ENCODE peak calls at places on chromosome 1, in six cellular contexts. P is H1; J is thoracic aorta; M is GM20000; N is effector CD4-positive, alpha-beta T cell; X is HFF-Myc. I is an unnamed sample.

GRCh38 chr1:14090062-14090461 is 390.1 kb downstream of the PRDM2 start:
- DNase-seq in P (no peak), J (no peak), M (no peak), N (no peak), X (no peak), I (no peak)

GRCh38 chr1:83497563-83497962 is 501.4 kb downstream of the TTLL7 start:
- DNase-seq in P (no peak), J (no peak), M (no peak), N (no peak), X (peak; percentile 31), I (no peak)

GRCh38 chr1:201721131-201722049 is 107.6 kb upstream of the IPO9 start:
- DNase-seq in P (no peak), J (no peak), M (no peak), N (no peak), X (no peak), I (no peak)

GRCh38 chr1:200226268-200226968 is 183.4 kb downstream of the ZNF281 start:
- DNase-seq in P (peak; percentile 33), J (no peak), M (no peak), N (no peak), X (no peak), I (no peak)

GRCh38 chr1:29171089-29171488 is 10.6 kb downstream of the SRSF4 start:
- DNase-seq in P (no peak), J (no peak), M (no peak), N (no peak), X (no peak), I (no peak)

GRCh38 chr1:4029376-4029775 is 129.3 kb upstream of the C1orf174 start:
- DNase-seq in P (no peak), J (no peak), M (no peak), N (no peak), X (no peak), I (no peak)

GRCh38 chr1:113243529-113243928 is 146.8 kb upstream of the MAGI3 start:
- DNase-seq in P (no peak), J (no peak), M (no peak), N (no peak), X (no peak), I (no peak)

GRCh38 chr1:100584761-100585745 is 47.1 kb downstream of the GPR88 start:
- DNase-seq in P (no peak), J (no peak), M (no peak), N (no peak), X (no peak), I (no peak)

GRCh38 chr1:210478820-210479219 is 150.1 kb downstream of the HHAT start:
- DNase-seq in P (no peak), J (no peak), M (no peak), N (no peak), X (no peak), I (no peak)

GRCh38 chr1:243229526-243229925 is 25.6 kb downstream of the CEP170 start:
- DNase-seq in P (no peak), J (no peak), M (no peak), N (no peak), X (no peak), I (no peak)

GRCh38 chr1:21292991-21293536 is 2.8 kb upstream of the ECE1 start:
- DNase-seq in P (no peak), J (no peak), M (peak; percentile 80), N (peak; percentile 33), X (no peak), I (no peak)

GRCh38 chr1:108590436-108590835 is 30.5 kb downstream of the EEIG2 start:
- DNase-seq in P (no peak), J (no peak), M (no peak), N (no peak), X (no peak), I (no peak)

GRCh38 chr1:201350884-201351283 is 26.6 kb downstream of the TNNT2 start:
- DNase-seq in P (no peak), J (no peak), M (no peak), N (no peak), X (no peak), I (no peak)

GRCh38 chr1:27406354-27406665 is 13.9 kb downstream of the GPR3 start:
- DNase-seq in P (no peak), J (no peak), M (no peak), N (no peak), X (no peak), I (no peak)

GRCh38 chr1:214102907-214103306 is 115.1 kb downstream of the PROX1 start:
- DNase-seq in P (no peak), J (no peak), M (no peak), N (no peak), X (peak; percentile 14), I (no peak)

GRCh38 chr1:87335175-87335992 is 6.7 kb downstream of the LMO4 start:
- DNase-seq in P (no peak), J (no peak), M (peak; percentile 83), N (peak; percentile 41), X (no peak), I (peak; percentile 81)

GRCh38 chr1:119794856-119795255 is 16.4 kb downstream of the REG4 start:
- DNase-seq in P (no peak), J (no peak), M (no peak), N (no peak), X (no peak), I (no peak)

GRCh38 chr1:16101618-16102017 is 28.2 kb upstream of the FAM131C start:
- DNase-seq in P (no peak), J (no peak), M (no peak), N (no peak), X (no peak), I (no peak)

GRCh38 chr1:56028244-56028643 is 551.1 kb downstream of the PLPP3 start:
- DNase-seq in P (no peak), J (no peak), M (no peak), N (no peak), X (no peak), I (no peak)

GRCh38 chr1:205926213-205926612 is 17.0 kb downstream of the SLC26A9 start:
- DNase-seq in P (no peak), J (no peak), M (no peak), N (no peak), X (no peak), I (peak; percentile 21)

GRCh38 chr1:205199090-205199930 is 12.2 kb downstream of the DSTYK start:
- DNase-seq in P (no peak), J (no peak), M (peak; percentile 29), N (no peak), X (peak; percentile 61), I (no peak)

GRCh38 chr1:15139654-15140350 is 13.7 kb upstream of the TMEM51 start:
- DNase-seq in P (no peak), J (no peak), M (no peak), N (no peak), X (no peak), I (no peak)

GRCh38 chr1:67653304-67653703 is 31.7 kb upstream of the GADD45A start:
- DNase-seq in P (no peak), J (no peak), M (no peak), N (no peak), X (no peak), I (no peak)

GRCh38 chr1:18134324-18135046 is 26.9 kb downstream of the IGSF21 start:
- DNase-seq in P (no peak), J (no peak), M (no peak), N (no peak), X (no peak), I (no peak)

GRCh38 chr1:185368913-185369491 is 52.0 kb upstream of the IVNS1ABP start:
- DNase-seq in P (no peak), J (no peak), M (no peak), N (no peak), X (no peak), I (no peak)

GRCh38 chr1:12460911-12461621 is 156.9 kb downstream of the DHRS3 start:
- DNase-seq in P (no peak), J (no peak), M (no peak), N (no peak), X (no peak), I (no peak)

GRCh38 chr1:32681999-32682398 is 20.6 kb downstream of the SYNC start:
- DNase-seq in P (no peak), J (no peak), M (no peak), N (no peak), X (no peak), I (no peak)

GRCh38 chr1:179586107-179586823 is 5.4 kb upstream of the TDRD5 start:
- DNase-seq in P (no peak), J (peak; percentile 29), M (no peak), N (no peak), X (no peak), I (no peak)

GRCh38 chr1:37890378-37891014 is 31.1 kb upstream of the MTF1 start:
- DNase-seq in P (no peak), J (no peak), M (peak; percentile 67), N (no peak), X (peak; percentile 16), I (no peak)

GRCh38 chr1:221907531-221907930 is 165.6 kb upstream of the DUSP10 start:
- DNase-seq in P (no peak), J (no peak), M (no peak), N (no peak), X (no peak), I (no peak)

I was measured in ascending aorta.